ENCODE peak calls at places on chromosomes 4 and X, in seven cellular contexts. One of them, this sample, is unnamed. For H3K27me3, the result is how much of the 10 kb centered on the place peaks cover.

GRCh38 chr4:124530464-124531077 is 182.0 kb downstream of the ANKRD50 start:
- DNase-seq in spleen: no peak
- DNase-seq in sigmoid colon: no peak
- DNase-seq in breast epithelium: no peak
- DNase-seq in adrenal gland: no peak
- DNase-seq in heart left ventricle: no peak
- DNase-seq in testis: no peak
- DNase-seq in this sample: no peak

GRCh38 chr4:30614771-30615170 is 105.4 kb upstream of the PCDH7 start:
- DNase-seq in spleen: no peak
- DNase-seq in sigmoid colon: no peak
- DNase-seq in breast epithelium: no peak
- DNase-seq in adrenal gland: no peak
- DNase-seq in heart left ventricle: no peak
- DNase-seq in testis: no peak
- DNase-seq in this sample: no peak

GRCh38 chr4:336099-336892 is 1.3 kb upstream of the ZNF141 start:
- DNase-seq in spleen: peak
- DNase-seq in sigmoid colon: peak
- DNase-seq in breast epithelium: peak
- DNase-seq in adrenal gland: peak
- DNase-seq in heart left ventricle: peak
- DNase-seq in testis: peak
- DNase-seq in this sample: peak

GRCh38 chr4:141028024-141028529 is 105.2 kb downstream of the RNF150 start:
- DNase-seq in spleen: no peak
- DNase-seq in sigmoid colon: no peak
- DNase-seq in breast epithelium: no peak
- DNase-seq in adrenal gland: no peak
- DNase-seq in heart left ventricle: no peak
- DNase-seq in testis: no peak
- DNase-seq in this sample: no peak

GRCh38 chrX:48540480-48540879 is 966 bp downstream of the TBC1D25 start:
- DNase-seq in spleen: no peak
- DNase-seq in sigmoid colon: peak
- DNase-seq in breast epithelium: no peak
- DNase-seq in adrenal gland: no peak
- DNase-seq in heart left ventricle: no peak
- DNase-seq in testis: no peak
- DNase-seq in this sample: no peak

GRCh38 chr4:157204634-157205244 is 15.8 kb upstream of the GRIA2 start:
- DNase-seq in spleen: peak
- DNase-seq in sigmoid colon: no peak
- DNase-seq in breast epithelium: no peak
- DNase-seq in adrenal gland: peak
- DNase-seq in heart left ventricle: no peak
- DNase-seq in testis: peak
- DNase-seq in this sample: peak

GRCh38 chr4:15002659-15003440 is 569 bp downstream of the CPEB2 start:
- DNase-seq in spleen: peak
- DNase-seq in sigmoid colon: peak
- DNase-seq in breast epithelium: peak
- DNase-seq in adrenal gland: peak
- DNase-seq in heart left ventricle: peak
- DNase-seq in testis: peak
- DNase-seq in this sample: peak

GRCh38 chrX:1387141-1387776 is 4.7 kb downstream of the SLC25A6 start:
- DNase-seq in spleen: peak
- DNase-seq in sigmoid colon: peak
- DNase-seq in breast epithelium: no peak
- DNase-seq in adrenal gland: peak
- DNase-seq in heart left ventricle: peak
- DNase-seq in testis: peak
- DNase-seq in this sample: no peak

GRCh38 chr4:77100234-77100633 is 24.4 kb upstream of the CCNI start:
- DNase-seq in spleen: no peak
- DNase-seq in sigmoid colon: no peak
- DNase-seq in breast epithelium: no peak
- DNase-seq in adrenal gland: no peak
- DNase-seq in heart left ventricle: no peak
- DNase-seq in testis: no peak
- DNase-seq in this sample: no peak

GRCh38 chr4:182905038-182905437 is 12.1 kb downstream of the DCTD start:
- DNase-seq in spleen: no peak
- DNase-seq in sigmoid colon: no peak
- DNase-seq in breast epithelium: no peak
- DNase-seq in adrenal gland: no peak
- DNase-seq in heart left ventricle: no peak
- DNase-seq in testis: no peak
- DNase-seq in this sample: no peak

GRCh38 chr4:124872659-124873058 is 160.1 kb upstream of the ANKRD50 start:
- DNase-seq in spleen: no peak
- DNase-seq in sigmoid colon: no peak
- DNase-seq in breast epithelium: no peak
- DNase-seq in adrenal gland: no peak
- DNase-seq in heart left ventricle: no peak
- DNase-seq in testis: no peak
- DNase-seq in this sample: no peak

GRCh38 chr4:98516441-98517323 is 141.7 kb downstream of the TSPAN5 start:
- DNase-seq in spleen: no peak
- DNase-seq in sigmoid colon: no peak
- DNase-seq in breast epithelium: no peak
- DNase-seq in adrenal gland: no peak
- DNase-seq in heart left ventricle: no peak
- DNase-seq in testis: no peak
- DNase-seq in this sample: no peak

GRCh38 chrX:63506320-63506719 is 155.2 kb upstream of the SPIN4 start:
- DNase-seq in spleen: no peak
- DNase-seq in sigmoid colon: no peak
- DNase-seq in breast epithelium: no peak
- DNase-seq in adrenal gland: no peak
- DNase-seq in heart left ventricle: no peak
- DNase-seq in testis: no peak
- DNase-seq in this sample: no peak

GRCh38 chr4:21641696-21642095 is 306.9 kb downstream of the KCNIP4 start:
- DNase-seq in spleen: no peak
- DNase-seq in sigmoid colon: no peak
- DNase-seq in breast epithelium: no peak
- DNase-seq in adrenal gland: no peak
- DNase-seq in heart left ventricle: no peak
- DNase-seq in testis: no peak
- DNase-seq in this sample: no peak

GRCh38 chr4:102792361-102792936 is 31.7 kb upstream of the MANBA start:
- DNase-seq in spleen: no peak
- DNase-seq in sigmoid colon: no peak
- DNase-seq in breast epithelium: no peak
- DNase-seq in adrenal gland: no peak
- DNase-seq in heart left ventricle: no peak
- DNase-seq in testis: no peak
- DNase-seq in this sample: no peak

GRCh38 chr4:108166038-108166437 is 2.7 kb downstream of the LEF1 start:
- DNase-seq in spleen: no peak
- DNase-seq in sigmoid colon: no peak
- DNase-seq in breast epithelium: no peak
- DNase-seq in adrenal gland: no peak
- DNase-seq in heart left ventricle: no peak
- DNase-seq in testis: no peak
- DNase-seq in this sample: no peak

GRCh38 chr4:164856396-164856795 is 20.6 kb upstream of the APELA start:
- DNase-seq in spleen: no peak
- DNase-seq in sigmoid colon: no peak
- DNase-seq in breast epithelium: no peak
- DNase-seq in adrenal gland: no peak
- DNase-seq in heart left ventricle: no peak
- DNase-seq in testis: no peak
- DNase-seq in this sample: no peak

GRCh38 chrX:40423299-40423698 is 157.5 kb upstream of the ATP6AP2 start:
- DNase-seq in spleen: no peak
- DNase-seq in sigmoid colon: no peak
- DNase-seq in breast epithelium: peak
- DNase-seq in adrenal gland: peak
- DNase-seq in heart left ventricle: no peak
- DNase-seq in testis: no peak
- DNase-seq in this sample: no peak

GRCh38 chr4:7462509-7462971 is 27.8 kb upstream of the PSAPL1 start:
- DNase-seq in spleen: no peak
- DNase-seq in sigmoid colon: no peak
- DNase-seq in breast epithelium: no peak
- DNase-seq in adrenal gland: no peak
- DNase-seq in heart left ventricle: peak
- DNase-seq in testis: peak
- DNase-seq in this sample: no peak

GRCh38 chrX:95056901-95057300 is 1382.9 kb downstream of the FAM133A start:
- DNase-seq in spleen: no peak
- DNase-seq in sigmoid colon: no peak
- DNase-seq in breast epithelium: no peak
- DNase-seq in adrenal gland: no peak
- DNase-seq in heart left ventricle: no peak
- DNase-seq in testis: no peak
- DNase-seq in this sample: no peak

GRCh38 chr4:159229164-159229563 is 126.3 kb downstream of the RAPGEF2 start:
- DNase-seq in spleen: no peak
- DNase-seq in sigmoid colon: no peak
- DNase-seq in breast epithelium: no peak
- DNase-seq in adrenal gland: no peak
- DNase-seq in heart left ventricle: no peak
- DNase-seq in testis: no peak
- DNase-seq in this sample: no peak

GRCh38 chr4:159232465-159233106 is 129.7 kb downstream of the RAPGEF2 start:
- DNase-seq in spleen: no peak
- DNase-seq in sigmoid colon: no peak
- DNase-seq in breast epithelium: no peak
- DNase-seq in adrenal gland: no peak
- DNase-seq in heart left ventricle: no peak
- DNase-seq in testis: no peak
- DNase-seq in this sample: no peak

GRCh38 chr4:159224412-159224811 is 121.5 kb downstream of the RAPGEF2 start:
- DNase-seq in spleen: no peak
- DNase-seq in sigmoid colon: no peak
- DNase-seq in breast epithelium: no peak
- DNase-seq in adrenal gland: no peak
- DNase-seq in heart left ventricle: no peak
- DNase-seq in testis: no peak
- DNase-seq in this sample: no peak

GRCh38 chr4:159227378-159227777 is 124.5 kb downstream of the RAPGEF2 start:
- DNase-seq in spleen: no peak
- DNase-seq in sigmoid colon: no peak
- DNase-seq in breast epithelium: no peak
- DNase-seq in adrenal gland: no peak
- DNase-seq in heart left ventricle: no peak
- DNase-seq in testis: no peak
- DNase-seq in this sample: no peak

DNA sequence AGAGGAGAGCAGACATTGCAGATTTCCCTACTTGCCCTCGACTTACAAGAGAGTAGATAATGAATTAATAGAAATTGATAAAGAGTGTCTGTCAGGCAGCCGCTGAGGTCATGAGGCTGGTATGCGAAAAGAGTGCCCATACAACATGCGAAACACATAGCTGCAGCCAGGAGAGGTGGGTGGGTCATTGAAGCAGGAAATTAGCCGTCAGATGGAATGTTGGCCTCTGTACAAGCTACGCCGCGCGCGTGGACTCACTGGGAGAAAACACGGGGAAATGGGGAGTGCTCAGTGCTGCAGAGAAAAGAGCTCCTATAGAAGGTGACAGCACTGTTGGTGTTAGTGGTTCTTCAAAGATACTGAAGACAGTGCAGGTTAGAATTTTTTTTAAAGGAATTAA is 125.1 kb downstream of the RAPGEF2 start:
- DNase-seq in spleen: peak
- DNase-seq in sigmoid colon: peak
- DNase-seq in breast epithelium: peak
- DNase-seq in adrenal gland: peak
- DNase-seq in heart left ventricle: peak
- DNase-seq in testis: peak
- DNase-seq in this sample: peak
- TF ChIP-seq CTCF in spleen: no peak
- TF ChIP-seq CTCF in sigmoid colon: peak
- TF ChIP-seq CTCF in breast epithelium: peak
- TF ChIP-seq CTCF in adrenal gland: peak
- TF ChIP-seq CTCF in heart left ventricle: no peak
- TF ChIP-seq CTCF in testis: no peak
- TF ChIP-seq CTCF in this sample: no peak

GRCh38 chrX:68883800-68884199 is 55.0 kb downstream of the EFNB1 start:
- DNase-seq in spleen: no peak
- DNase-seq in sigmoid colon: no peak
- DNase-seq in breast epithelium: no peak
- DNase-seq in adrenal gland: no peak
- DNase-seq in heart left ventricle: no peak
- DNase-seq in testis: no peak
- DNase-seq in this sample: no peak
- H3K27me3 ChIP-seq in spleen: under half
- H3K27me3 ChIP-seq in sigmoid colon: under half
- H3K27me3 ChIP-seq in breast epithelium: under half
- H3K27me3 ChIP-seq in adrenal gland: under half
- H3K27me3 ChIP-seq in heart left ventricle: under half
- H3K27me3 ChIP-seq in testis: under half
- H3K27me3 ChIP-seq in this sample: under half

DNA sequence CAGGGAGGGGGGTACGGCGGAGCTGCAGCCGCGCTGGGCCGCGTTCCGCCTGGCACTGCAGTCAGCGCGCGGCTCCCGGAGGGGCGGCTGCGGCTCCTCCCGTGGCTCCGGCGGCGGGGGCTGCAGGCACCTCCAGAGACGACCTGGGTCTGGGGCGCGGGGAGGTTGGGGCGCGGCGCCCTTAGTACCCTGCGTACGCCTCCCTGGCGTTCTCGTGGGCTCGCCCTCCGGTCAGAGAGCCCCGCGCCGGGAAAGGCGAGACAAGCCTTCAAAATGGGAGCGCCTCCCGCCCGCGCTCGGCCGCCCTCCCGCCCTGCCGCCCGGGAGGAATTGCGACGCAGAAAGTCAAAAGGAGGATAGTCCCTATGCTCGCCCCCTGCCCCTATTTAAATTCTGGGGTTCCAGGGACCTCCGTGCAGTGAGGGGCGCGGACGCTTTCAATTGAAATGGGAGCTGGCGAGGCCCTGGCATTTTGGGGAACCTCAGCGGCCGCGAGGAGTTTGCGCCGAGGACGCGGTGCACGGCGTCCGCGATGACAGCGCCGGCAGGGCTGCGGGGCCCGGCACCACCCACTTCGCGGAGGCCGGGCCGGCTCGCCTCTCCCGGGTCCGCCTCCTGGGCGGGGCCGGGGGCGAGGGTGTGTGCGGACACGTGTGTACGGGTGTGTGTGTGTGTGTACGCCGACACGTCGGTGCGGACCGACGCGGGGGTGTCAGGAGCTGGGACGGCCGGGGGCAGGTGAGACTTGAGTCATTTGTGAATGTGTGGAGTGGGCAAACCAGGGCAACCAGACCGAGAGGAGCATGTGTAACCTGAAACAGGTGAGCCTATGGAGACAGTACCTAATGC is 544 bp downstream of the HERC3 start:
- DNase-seq in spleen: peak
- DNase-seq in sigmoid colon: peak
- DNase-seq in breast epithelium: peak
- DNase-seq in adrenal gland: peak
- DNase-seq in heart left ventricle: peak
- DNase-seq in testis: peak
- DNase-seq in this sample: peak
- TF ChIP-seq POLR2A in spleen: peak
- TF ChIP-seq POLR2A in sigmoid colon: peak
- TF ChIP-seq POLR2A in breast epithelium: peak
- TF ChIP-seq POLR2A in adrenal gland: peak
- TF ChIP-seq POLR2A in heart left ventricle: peak
- TF ChIP-seq POLR2A in testis: no peak
- TF ChIP-seq POLR2A in this sample: peak

GRCh38 chrX:77698242-77698641 is 87.8 kb downstream of the ATRX start:
- DNase-seq in spleen: no peak
- DNase-seq in sigmoid colon: no peak
- DNase-seq in breast epithelium: no peak
- DNase-seq in adrenal gland: no peak
- DNase-seq in heart left ventricle: no peak
- DNase-seq in testis: no peak
- DNase-seq in this sample: no peak
- TF ChIP-seq CTCF in spleen: no peak
- TF ChIP-seq CTCF in sigmoid colon: no peak
- TF ChIP-seq CTCF in breast epithelium: no peak
- TF ChIP-seq CTCF in adrenal gland: no peak
- TF ChIP-seq CTCF in heart left ventricle: no peak
- TF ChIP-seq CTCF in testis: no peak
- TF ChIP-seq CTCF in this sample: no peak